ENCODE peak calls at places on chromosome 12, in seven cellular contexts. One of them, this sample, is unnamed.

GRCh38 chr12:124577986-124578385 is 10.6 kb upstream of the NCOR2 start:
- DNase-seq in CD8-positive, alpha-beta T cell: no peak
- DNase-seq in left ventricle myocardium inferior: no peak
- DNase-seq in tibial artery: no peak
- DNase-seq in pancreas: no peak
- DNase-seq in CD8-positive, alpha-beta memory T cell: no peak
- DNase-seq in endodermal cell: no peak
- DNase-seq in this sample: no peak

GRCh38 chr12:43105426-43105981 is 446.5 kb downstream of the ADAMTS20 start:
- DNase-seq in CD8-positive, alpha-beta memory T cell: no peak
- DNase-seq in tibial artery: no peak
- DNase-seq in pancreas: no peak
- DNase-seq in left ventricle myocardium inferior: no peak
- DNase-seq in CD8-positive, alpha-beta T cell: no peak
- DNase-seq in endodermal cell: no peak
- DNase-seq in this sample: no peak

GRCh38 chr12:53336137-53336785 is at the start of gene SP7:
- DNase-seq in pancreas: no peak
- DNase-seq in CD8-positive, alpha-beta T cell: no peak
- DNase-seq in left ventricle myocardium inferior: no peak
- DNase-seq in tibial artery: no peak
- DNase-seq in endodermal cell: peak; percentile 56
- DNase-seq in CD8-positive, alpha-beta memory T cell: no peak
- DNase-seq in this sample: no peak

GRCh38 chr12:3606101-3606500 is 115.1 kb downstream of the PRMT8 start:
- DNase-seq in CD8-positive, alpha-beta T cell: no peak
- DNase-seq in tibial artery: no peak
- DNase-seq in left ventricle myocardium inferior: no peak
- DNase-seq in endodermal cell: no peak
- DNase-seq in pancreas: no peak
- DNase-seq in CD8-positive, alpha-beta memory T cell: no peak
- DNase-seq in this sample: no peak

GRCh38 chr12:22626429-22626828 is 1.5 kb downstream of the ETNK1 start:
- DNase-seq in endodermal cell: no peak
- DNase-seq in CD8-positive, alpha-beta T cell: no peak
- DNase-seq in tibial artery: no peak
- DNase-seq in CD8-positive, alpha-beta memory T cell: peak; percentile 21
- DNase-seq in left ventricle myocardium inferior: no peak
- DNase-seq in pancreas: no peak
- DNase-seq in this sample: no peak

GRCh38 chr12:43347026-43347425 is 205.0 kb downstream of the ADAMTS20 start:
- DNase-seq in left ventricle myocardium inferior: no peak
- DNase-seq in CD8-positive, alpha-beta T cell: no peak
- DNase-seq in CD8-positive, alpha-beta memory T cell: no peak
- DNase-seq in tibial artery: no peak
- DNase-seq in endodermal cell: no peak
- DNase-seq in pancreas: no peak
- DNase-seq in this sample: no peak

GRCh38 chr12:57341275-57341990 is 89.4 kb downstream of the R3HDM2 start:
- DNase-seq in left ventricle myocardium inferior: no peak
- DNase-seq in CD8-positive, alpha-beta memory T cell: no peak
- DNase-seq in CD8-positive, alpha-beta T cell: no peak
- DNase-seq in endodermal cell: no peak
- DNase-seq in pancreas: no peak
- DNase-seq in tibial artery: no peak
- DNase-seq in this sample: no peak

GRCh38 chr12:106976013-106976658 is 10.8 kb downstream of the MTERF2 start:
- DNase-seq in endodermal cell: no peak
- DNase-seq in tibial artery: no peak
- DNase-seq in CD8-positive, alpha-beta memory T cell: no peak
- DNase-seq in pancreas: no peak
- DNase-seq in CD8-positive, alpha-beta T cell: no peak
- DNase-seq in left ventricle myocardium inferior: no peak
- DNase-seq in this sample: no peak

GRCh38 chr12:48775299-48775698 is 13.6 kb downstream of the ADCY6 start:
- DNase-seq in pancreas: no peak
- DNase-seq in CD8-positive, alpha-beta T cell: no peak
- DNase-seq in left ventricle myocardium inferior: no peak
- DNase-seq in tibial artery: no peak
- DNase-seq in CD8-positive, alpha-beta memory T cell: no peak
- DNase-seq in endodermal cell: no peak
- DNase-seq in this sample: no peak

GRCh38 chr12:75447695-75448393 is 32.7 kb upstream of the GLIPR1 start:
- DNase-seq in tibial artery: no peak
- DNase-seq in endodermal cell: no peak
- DNase-seq in CD8-positive, alpha-beta memory T cell: no peak
- DNase-seq in CD8-positive, alpha-beta T cell: no peak
- DNase-seq in left ventricle myocardium inferior: no peak
- DNase-seq in pancreas: no peak
- DNase-seq in this sample: no peak

GRCh38 chr12:64273527-64274403 is 51.7 kb upstream of the KICS2 start:
- DNase-seq in tibial artery: no peak
- DNase-seq in endodermal cell: peak; percentile 93
- DNase-seq in CD8-positive, alpha-beta memory T cell: no peak
- DNase-seq in CD8-positive, alpha-beta T cell: no peak
- DNase-seq in pancreas: no peak
- DNase-seq in left ventricle myocardium inferior: no peak
- DNase-seq in this sample: no peak

GRCh38 chr12:52005903-52006703 is 643 bp upstream of the TAMALIN start:
- DNase-seq in endodermal cell: peak; percentile 86
- DNase-seq in pancreas: peak; percentile 23
- DNase-seq in CD8-positive, alpha-beta memory T cell: no peak
- DNase-seq in left ventricle myocardium inferior: no peak
- DNase-seq in CD8-positive, alpha-beta T cell: no peak
- DNase-seq in tibial artery: peak; percentile 70
- DNase-seq in this sample: no peak

GRCh38 chr12:110102255-110102654 is 21.9 kb upstream of the IFT81 start:
- DNase-seq in tibial artery: peak; percentile 49
- DNase-seq in CD8-positive, alpha-beta memory T cell: peak; percentile 15
- DNase-seq in endodermal cell: peak; percentile 98
- DNase-seq in CD8-positive, alpha-beta T cell: no peak
- DNase-seq in pancreas: no peak
- DNase-seq in left ventricle myocardium inferior: no peak
- DNase-seq in this sample: no peak

GRCh38 chr12:130689408-130690405 is 26.4 kb downstream of the RIMBP2 start:
- DNase-seq in endodermal cell: no peak
- DNase-seq in CD8-positive, alpha-beta T cell: no peak
- DNase-seq in left ventricle myocardium inferior: no peak
- DNase-seq in tibial artery: no peak
- DNase-seq in pancreas: no peak
- DNase-seq in CD8-positive, alpha-beta memory T cell: no peak
- DNase-seq in this sample: no peak
- H3K9me3 ChIP-seq in endodermal cell: no peaks in the 10 kb centered on the region
- H3K9me3 ChIP-seq in CD8-positive, alpha-beta T cell: no peaks in the 10 kb centered on the region
- H3K9me3 ChIP-seq in left ventricle myocardium inferior: no peaks in the 10 kb centered on the region
- H3K9me3 ChIP-seq in tibial artery: no peaks in the 10 kb centered on the region
- H3K9me3 ChIP-seq in pancreas: no peaks in the 10 kb centered on the region
- H3K9me3 ChIP-seq in CD8-positive, alpha-beta memory T cell: no peaks in the 10 kb centered on the region
- H3K9me3 ChIP-seq in this sample: no peaks in the 10 kb centered on the region

GRCh38 chr12:108837680-108838079 is 19.7 kb downstream of the SSH1 start:
- DNase-seq in pancreas: no peak
- DNase-seq in CD8-positive, alpha-beta T cell: no peak
- DNase-seq in endodermal cell: no peak
- DNase-seq in CD8-positive, alpha-beta memory T cell: no peak
- DNase-seq in tibial artery: no peak
- DNase-seq in left ventricle myocardium inferior: no peak
- DNase-seq in this sample: no peak
- H3K27ac ChIP-seq in pancreas: peak overlapping the region; percentile 76
- H3K27ac ChIP-seq in CD8-positive, alpha-beta T cell: no peak overlapping the region
- H3K27ac ChIP-seq in endodermal cell: no peak overlapping the region
- H3K27ac ChIP-seq in CD8-positive, alpha-beta memory T cell: peak overlapping the region; percentile 45
- H3K27ac ChIP-seq in tibial artery: peak overlapping the region; percentile 80
- H3K27ac ChIP-seq in left ventricle myocardium inferior: peak overlapping the region; percentile 92
- H3K27ac ChIP-seq in this sample: peak overlapping the region; percentile 74

GRCh38 chr12:761276-761675 is 8.9 kb downstream of the WNK1 start:
- DNase-seq in CD8-positive, alpha-beta memory T cell: no peak
- DNase-seq in left ventricle myocardium inferior: no peak
- DNase-seq in CD8-positive, alpha-beta T cell: no peak
- DNase-seq in pancreas: no peak
- DNase-seq in endodermal cell: no peak
- DNase-seq in tibial artery: no peak
- DNase-seq in this sample: no peak

GRCh38 chr12:754871-755562 is 2.6 kb downstream of the WNK1 start:
- DNase-seq in pancreas: no peak
- DNase-seq in CD8-positive, alpha-beta memory T cell: peak; percentile 56
- DNase-seq in endodermal cell: no peak
- DNase-seq in left ventricle myocardium inferior: no peak
- DNase-seq in CD8-positive, alpha-beta T cell: no peak
- DNase-seq in tibial artery: no peak
- DNase-seq in this sample: no peak

GRCh38 chr12:754238-754816 is 1.9 kb downstream of the WNK1 start:
- DNase-seq in left ventricle myocardium inferior: no peak
- DNase-seq in tibial artery: no peak
- DNase-seq in pancreas: peak; percentile 35
- DNase-seq in endodermal cell: no peak
- DNase-seq in CD8-positive, alpha-beta T cell: no peak
- DNase-seq in CD8-positive, alpha-beta memory T cell: no peak
- DNase-seq in this sample: no peak

GRCh38 chr12:759628-760027 is 7.2 kb downstream of the WNK1 start:
- DNase-seq in pancreas: no peak
- DNase-seq in tibial artery: no peak
- DNase-seq in CD8-positive, alpha-beta T cell: no peak
- DNase-seq in endodermal cell: no peak
- DNase-seq in left ventricle myocardium inferior: no peak
- DNase-seq in CD8-positive, alpha-beta memory T cell: no peak
- DNase-seq in this sample: no peak
- H3K4me1 ChIP-seq in pancreas: peaks cover 18% of the 10 kb centered on the region
- H3K4me1 ChIP-seq in tibial artery: peaks cover 4% of the 10 kb centered on the region
- H3K4me1 ChIP-seq in CD8-positive, alpha-beta T cell: peaks cover 38% of the 10 kb centered on the region
- H3K4me1 ChIP-seq in endodermal cell: no peaks in the 10 kb centered on the region
- H3K4me1 ChIP-seq in left ventricle myocardium inferior: peaks cover 98% of the 10 kb centered on the region
- H3K4me1 ChIP-seq in CD8-positive, alpha-beta memory T cell: peaks cover 35% of the 10 kb centered on the region
- H3K4me1 ChIP-seq in this sample: peaks cover 4% of the 10 kb centered on the region

DNA sequence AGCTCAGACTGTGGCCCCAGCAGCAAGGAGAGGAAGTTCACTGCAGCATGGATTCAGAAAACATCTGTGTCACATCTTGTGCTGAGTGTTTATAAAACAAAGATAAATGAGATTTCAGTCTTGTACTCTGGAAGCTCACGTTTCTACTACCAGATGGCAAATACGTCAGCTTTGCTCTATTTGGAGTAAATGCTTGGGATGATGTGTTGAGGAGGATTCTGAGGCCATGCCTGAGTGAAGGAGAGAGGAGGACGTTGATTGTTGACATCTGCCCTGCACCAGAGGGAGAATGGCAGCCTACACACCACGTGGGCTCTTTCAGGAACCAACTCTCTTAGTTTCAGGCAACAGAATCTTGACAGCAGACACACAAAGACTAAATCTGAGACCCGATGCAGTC is 188.9 kb downstream of the TMEM132C start:
- DNase-seq in CD8-positive, alpha-beta memory T cell: no peak
- DNase-seq in endodermal cell: no peak
- DNase-seq in tibial artery: no peak
- DNase-seq in left ventricle myocardium inferior: no peak
- DNase-seq in CD8-positive, alpha-beta T cell: no peak
- DNase-seq in pancreas: no peak
- DNase-seq in this sample: no peak
- H3K9me3 ChIP-seq in CD8-positive, alpha-beta memory T cell: no peaks in the 10 kb centered on the region
- H3K9me3 ChIP-seq in endodermal cell: no peaks in the 10 kb centered on the region
- H3K9me3 ChIP-seq in tibial artery: no peaks in the 10 kb centered on the region
- H3K9me3 ChIP-seq in left ventricle myocardium inferior: peaks cover 7% of the 10 kb centered on the region
- H3K9me3 ChIP-seq in CD8-positive, alpha-beta T cell: no peaks in the 10 kb centered on the region
- H3K9me3 ChIP-seq in pancreas: no peaks in the 10 kb centered on the region
- H3K9me3 ChIP-seq in this sample: no peaks in the 10 kb centered on the region

DNA sequence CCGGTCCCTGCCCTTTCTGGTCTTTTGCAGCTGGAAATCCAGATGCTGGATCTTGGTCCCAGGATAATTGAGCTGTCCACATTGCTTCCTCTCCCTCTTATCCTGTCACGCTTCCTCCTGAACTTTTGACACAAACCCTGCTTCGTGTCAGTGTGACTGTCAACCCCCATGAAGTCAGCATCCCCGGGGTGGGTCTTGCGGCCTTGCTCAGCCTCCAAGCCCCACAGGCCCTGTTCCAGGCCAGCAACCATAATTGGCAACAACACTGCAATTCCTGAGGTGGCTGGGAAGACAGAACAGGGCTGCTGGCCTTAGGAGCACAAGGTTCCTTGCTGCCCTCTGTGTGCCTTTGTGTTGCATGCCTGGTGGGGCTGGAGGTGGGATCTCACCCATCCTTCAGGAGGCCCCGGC is 74.9 kb downstream of the NTF3 start:
- DNase-seq in pancreas: no peak
- DNase-seq in endodermal cell: peak; percentile 39
- DNase-seq in CD8-positive, alpha-beta memory T cell: no peak
- DNase-seq in CD8-positive, alpha-beta T cell: no peak
- DNase-seq in left ventricle myocardium inferior: peak; percentile 61
- DNase-seq in tibial artery: no peak
- DNase-seq in this sample: no peak
- H3K27ac ChIP-seq in pancreas: no peak overlapping the region
- H3K27ac ChIP-seq in endodermal cell: no peak overlapping the region
- H3K27ac ChIP-seq in CD8-positive, alpha-beta memory T cell: no peak overlapping the region
- H3K27ac ChIP-seq in CD8-positive, alpha-beta T cell: no peak overlapping the region
- H3K27ac ChIP-seq in left ventricle myocardium inferior: peak overlapping the region; percentile 37
- H3K27ac ChIP-seq in tibial artery: no peak overlapping the region
- H3K27ac ChIP-seq in this sample: no peak overlapping the region

This sample was measured in Peyer's patch.